ENCODE peak calls at places on chromosomes 13 and 19, in four cellular contexts. P is substantia nigra; W is stimulated activated CD8-positive, alpha-beta memory T cell treated with anti-CD3 and anti-CD28 coated beads, Interleukin-7, amount 100 ng/mL, for 24 hours; I is NCI-H1105. Q is an unnamed sample.

GRCh38 chr19:2083174-2083854 is 12.8 kb downstream of the MOB3A start:
- DNase-seq in P (no peak), W (no peak), I (no peak), Q (no peak)

GRCh38 chr13:59409211-59409610 is 754.5 kb downstream of the DIAPH3 start:
- DNase-seq in P (no peak), W (no peak), I (peak), Q (peak)

GRCh38 chr19:7527516-7528191 is 5.2 kb downstream of the MCOLN1 start:
- DNase-seq in P (peak), W (no peak), I (no peak), Q (no peak)

GRCh38 chr19:51668167-51668566 is 21.5 kb upstream of the SIGLEC14 start:
- DNase-seq in P (no peak), W (no peak), I (no peak), Q (no peak)

GRCh38 chr13:71169125-71169524 is 697.9 kb downstream of the DACH1 start:
- DNase-seq in P (no peak), W (no peak), I (no peak), Q (no peak)

GRCh38 chr13:112562254-112562653 is 25.7 kb downstream of the TUBGCP3 start:
- DNase-seq in P (no peak), W (no peak), I (no peak), Q (no peak)

GRCh38 chr19:44499962-44500949 is at the start of gene ZNF180:
- DNase-seq in P (peak), W (peak), I (peak), Q (peak)

GRCh38 chr19:4504297-4504701 is 14.0 kb downstream of the PLIN4 start:
- DNase-seq in P (no peak), W (no peak), I (no peak), Q (no peak)

GRCh38 chr19:41172297-41173164 is 20.5 kb upstream of the CYP2S1 start:
- DNase-seq in P (no peak), W (no peak), I (no peak), Q (no peak)

GRCh38 chr13:110195547-110196485 is 111.1 kb downstream of the COL4A1 start:
- DNase-seq in P (no peak), W (no peak), I (no peak), Q (no peak)

GRCh38 chr19:2337329-2337707 is 8.8 kb downstream of the SPPL2B start:
- DNase-seq in P (peak), W (no peak), I (no peak), Q (peak)

GRCh38 chr19:6287269-6287885 is 7.6 kb upstream of the MLLT1 start:
- DNase-seq in P (no peak), W (no peak), I (no peak), Q (no peak)

Q was measured in body of pancreas.